ENCODE peak calls at places on chromosomes 2 and 18, in seven cellular contexts. V is NCI-H524 treated with DMSO at 0.1 percent for 48 hours, Y is Right ventricle myocardium inferior, X is HL-60, E is NCI-H1048, P is brain microvascular endothelial cell, D is renal cortical epithelial cell. A is an unnamed sample.

GRCh38 chr2:196162586-196163180 is 8.7 kb downstream of the STK17B start:
- DNase-seq in E (no peak), P (no peak), V (no peak), D (no peak), X (peak; percentile 10), Y (no peak), A (no peak)

GRCh38 chr2:73110622-73111299 is 2.0 kb downstream of the RAB11FIP5 start:
- DNase-seq in V (no peak), Y (no peak), X (no peak), D (peak; percentile 31), P (no peak), E (no peak), A (no peak)

GRCh38 chr2:151945186-151945585 is 117.0 kb upstream of the ARL5A start:
- DNase-seq in V (no peak), X (no peak), Y (no peak), D (no peak), P (no peak), E (no peak), A (no peak)

GRCh38 chr18:8929381-8929780 is 173.1 kb upstream of the NDUFV2 start:
- DNase-seq in Y (no peak), V (no peak), E (no peak), X (no peak), P (peak; percentile 34), D (no peak), A (no peak)

GRCh38 chr2:66446924-66447323 is 12.0 kb downstream of the MEIS1 start:
- DNase-seq in P (no peak), X (no peak), Y (no peak), D (no peak), V (no peak), E (no peak), A (no peak)

GRCh38 chr2:178109813-178110212 is 2.4 kb upstream of the RBM45 start:
- DNase-seq in D (peak; percentile 61), E (no peak), Y (no peak), X (no peak), V (no peak), P (no peak), A (no peak)

GRCh38 chr18:11751305-11752115 is 62.4 kb downstream of the GNAL start:
- DNase-seq in P (no peak), E (no peak), Y (no peak), D (no peak), X (no peak), V (no peak), A (no peak)

GRCh38 chr2:219627105-219628100 is at the start of gene SLC4A3:
- DNase-seq in E (no peak), Y (no peak), D (no peak), X (no peak), P (no peak), V (no peak), A (peak; percentile 69)

GRCh38 chr2:181058378-181059269 is 78.2 kb downstream of the UBE2E3 start:
- DNase-seq in V (no peak), P (peak; percentile 59), D (peak; percentile 49), X (peak; percentile 42), Y (no peak), E (peak; percentile 5), A (no peak)

GRCh38 chr18:70423988-70424387 is 135.1 kb downstream of the SOCS6 start:
- DNase-seq in V (no peak), E (no peak), X (no peak), D (peak; percentile 45), Y (no peak), P (no peak), A (no peak)

GRCh38 chr18:3794537-3795348 is 344.8 kb downstream of the TGIF1 start:
- DNase-seq in X (no peak), P (peak; percentile 79), D (peak; percentile 73), V (no peak), E (no peak), Y (no peak), A (no peak)

GRCh38 chr18:67260841-67261240 is 255.7 kb downstream of the DSEL start:
- DNase-seq in Y (no peak), P (peak; percentile 28), X (no peak), E (no peak), D (no peak), V (no peak), A (no peak)

GRCh38 chr2:207463433-207463832 is 66.3 kb upstream of the CREB1 start:
- DNase-seq in V (no peak), E (no peak), Y (no peak), X (no peak), D (no peak), P (no peak), A (no peak)

GRCh38 chr2:233486778-233487552 is 79.6 kb downstream of the USP40 start:
- DNase-seq in Y (no peak), E (no peak), D (peak; percentile 82), X (no peak), V (no peak), P (peak; percentile 69), A (no peak)